ENCODE peak calls at places on chromosomes 5 and 9, in seven cellular contexts. One of them, this sample, is unnamed.

GRCh38 chr5:74865799-74866652 is at the start of gene FAM169A:
- DNase-seq in Peyer's patch: peak; percentile 78
- DNase-seq in Caco-2: peak; percentile 60
- DNase-seq in A549: peak; percentile 62
- DNase-seq in colonic mucosa: peak; percentile 47
- DNase-seq in right atrium auricular region: no peak
- DNase-seq in adrenal gland: peak; percentile 42
- DNase-seq in this sample: no peak

GRCh38 chr9:90062982-90063381 is 458.2 kb downstream of the GADD45G start:
- DNase-seq in right atrium auricular region: no peak
- DNase-seq in A549: no peak
- DNase-seq in adrenal gland: no peak
- DNase-seq in Caco-2: no peak
- DNase-seq in Peyer's patch: no peak
- DNase-seq in colonic mucosa: no peak
- DNase-seq in this sample: no peak

GRCh38 chr5:179865471-179866240 is 7.0 kb upstream of the MRNIP start:
- DNase-seq in right atrium auricular region: no peak
- DNase-seq in colonic mucosa: no peak
- DNase-seq in adrenal gland: no peak
- DNase-seq in A549: no peak
- DNase-seq in Peyer's patch: peak; percentile 30
- DNase-seq in Caco-2: no peak
- DNase-seq in this sample: no peak

GRCh38 chr5:102823441-102823874 is 68.4 kb downstream of the PAM start:
- DNase-seq in adrenal gland: no peak
- DNase-seq in colonic mucosa: no peak
- DNase-seq in Caco-2: no peak
- DNase-seq in A549: no peak
- DNase-seq in Peyer's patch: no peak
- DNase-seq in right atrium auricular region: no peak
- DNase-seq in this sample: no peak

GRCh38 chr5:1892211-1892610 is 9.5 kb upstream of the IRX4 start:
- DNase-seq in A549: no peak
- DNase-seq in Caco-2: no peak
- DNase-seq in colonic mucosa: no peak
- DNase-seq in right atrium auricular region: no peak
- DNase-seq in adrenal gland: no peak
- DNase-seq in Peyer's patch: no peak
- DNase-seq in this sample: no peak

GRCh38 chr5:135426102-135427082 is 20.8 kb downstream of the DCANP1 start:
- DNase-seq in A549: peak; percentile 63
- DNase-seq in right atrium auricular region: no peak
- DNase-seq in Caco-2: no peak
- DNase-seq in colonic mucosa: no peak
- DNase-seq in adrenal gland: no peak
- DNase-seq in Peyer's patch: no peak
- DNase-seq in this sample: no peak

GRCh38 chr5:86866036-86866435 is 248.3 kb downstream of the COX7C start:
- DNase-seq in right atrium auricular region: no peak
- DNase-seq in colonic mucosa: no peak
- DNase-seq in adrenal gland: no peak
- DNase-seq in Caco-2: no peak
- DNase-seq in A549: no peak
- DNase-seq in Peyer's patch: no peak
- DNase-seq in this sample: no peak

GRCh38 chr9:87910821-87911220 is 6.9 kb upstream of the SPATA31C1 start:
- DNase-seq in right atrium auricular region: no peak
- DNase-seq in colonic mucosa: no peak
- DNase-seq in adrenal gland: no peak
- DNase-seq in Caco-2: no peak
- DNase-seq in Peyer's patch: no peak
- DNase-seq in A549: no peak
- DNase-seq in this sample: no peak

GRCh38 chr9:89531766-89532165 is 33.9 kb upstream of the SEMA4D start:
- DNase-seq in A549: no peak
- DNase-seq in right atrium auricular region: no peak
- DNase-seq in adrenal gland: no peak
- DNase-seq in Peyer's patch: no peak
- DNase-seq in Caco-2: no peak
- DNase-seq in colonic mucosa: no peak
- DNase-seq in this sample: no peak

GRCh38 chr9:133886563-133887501 is 105.3 kb downstream of the VAV2 start:
- DNase-seq in colonic mucosa: no peak
- DNase-seq in adrenal gland: no peak
- DNase-seq in right atrium auricular region: no peak
- DNase-seq in Peyer's patch: no peak
- DNase-seq in Caco-2: no peak
- DNase-seq in A549: no peak
- DNase-seq in this sample: no peak

GRCh38 chr9:30967484-30967883 is 1417.0 kb upstream of the ACO1 start:
- DNase-seq in A549: peak; percentile 14
- DNase-seq in colonic mucosa: no peak
- DNase-seq in Caco-2: no peak
- DNase-seq in adrenal gland: no peak
- DNase-seq in right atrium auricular region: no peak
- DNase-seq in Peyer's patch: no peak
- DNase-seq in this sample: no peak

GRCh38 chr5:161676109-161676508 is 9.4 kb upstream of the GABRA6 start:
- DNase-seq in right atrium auricular region: no peak
- DNase-seq in Peyer's patch: no peak
- DNase-seq in colonic mucosa: no peak
- DNase-seq in adrenal gland: no peak
- DNase-seq in A549: peak; percentile 9
- DNase-seq in Caco-2: no peak
- DNase-seq in this sample: no peak

GRCh38 chr5:77292026-77292757 is 81.7 kb downstream of the PDE8B start:
- DNase-seq in right atrium auricular region: no peak
- DNase-seq in adrenal gland: no peak
- DNase-seq in A549: no peak
- DNase-seq in Caco-2: no peak
- DNase-seq in colonic mucosa: no peak
- DNase-seq in Peyer's patch: no peak
- DNase-seq in this sample: peak; percentile 53

GRCh38 chr9:98081477-98082219 is 25.1 kb downstream of the NANS start:
- DNase-seq in right atrium auricular region: no peak
- DNase-seq in A549: peak; percentile 57
- DNase-seq in adrenal gland: no peak
- DNase-seq in colonic mucosa: peak; percentile 57
- DNase-seq in Peyer's patch: peak; percentile 67
- DNase-seq in Caco-2: no peak
- DNase-seq in this sample: no peak

GRCh38 chr9:135370411-135371375 is 108.9 kb upstream of the PPP1R26 start:
- DNase-seq in adrenal gland: no peak
- DNase-seq in Peyer's patch: no peak
- DNase-seq in Caco-2: no peak
- DNase-seq in right atrium auricular region: no peak
- DNase-seq in colonic mucosa: no peak
- DNase-seq in A549: no peak
- DNase-seq in this sample: no peak

GRCh38 chr5:109589983-109590382 is 99.7 kb upstream of the MAN2A1 start:
- DNase-seq in Peyer's patch: no peak
- DNase-seq in colonic mucosa: no peak
- DNase-seq in adrenal gland: no peak
- DNase-seq in right atrium auricular region: no peak
- DNase-seq in A549: no peak
- DNase-seq in Caco-2: no peak
- DNase-seq in this sample: no peak

GRCh38 chr9:95465115-95465514 is 51.7 kb downstream of the PTCH1 start:
- DNase-seq in right atrium auricular region: no peak
- DNase-seq in Caco-2: no peak
- DNase-seq in colonic mucosa: no peak
- DNase-seq in Peyer's patch: no peak
- DNase-seq in A549: no peak
- DNase-seq in adrenal gland: no peak
- DNase-seq in this sample: no peak

DNA sequence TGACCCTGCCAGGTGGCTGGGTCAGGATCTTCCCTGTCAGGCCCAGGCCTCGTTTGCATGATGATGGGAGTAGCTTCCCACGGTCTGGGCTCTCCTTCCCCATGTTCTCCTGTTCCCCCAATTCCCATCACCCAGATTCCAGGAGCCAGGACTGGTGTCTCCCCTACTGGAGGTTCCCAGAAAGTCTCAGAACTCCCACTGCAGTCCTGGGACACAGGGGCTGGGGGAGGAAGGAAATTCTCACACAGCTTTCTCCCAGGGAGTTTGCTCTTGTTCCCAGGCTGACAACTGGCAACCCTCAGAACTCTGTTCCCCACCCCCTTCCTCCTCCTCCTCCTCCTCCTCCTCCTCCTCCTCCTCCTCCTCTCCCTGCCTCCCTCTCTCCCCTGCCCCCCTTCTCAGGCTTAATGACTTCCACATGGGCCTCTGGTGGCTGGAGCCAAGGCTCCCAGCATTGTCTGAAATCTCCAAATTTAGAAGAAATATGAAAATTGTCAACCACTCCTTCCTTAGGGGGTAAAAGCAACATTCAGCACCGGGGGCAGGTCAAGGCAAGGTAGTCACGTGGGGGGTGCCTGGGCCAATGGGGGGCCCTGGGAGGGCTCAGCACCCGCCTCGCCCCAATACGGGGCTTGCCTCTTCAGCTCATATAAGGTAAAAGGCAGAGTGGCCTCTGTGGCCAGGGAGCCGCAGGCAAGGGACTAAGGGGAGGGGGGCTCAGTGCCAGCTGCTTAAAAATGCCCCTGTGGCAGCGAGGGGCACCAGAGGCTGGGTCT is 27.3 kb upstream of the IL17B start:
- DNase-seq in Peyer's patch: no peak
- DNase-seq in colonic mucosa: no peak
- DNase-seq in right atrium auricular region: no peak
- DNase-seq in A549: no peak
- DNase-seq in adrenal gland: no peak
- DNase-seq in Caco-2: no peak
- DNase-seq in this sample: no peak
- TF ChIP-seq CTCF in Peyer's patch: no peak
- TF ChIP-seq CTCF in colonic mucosa: no peak
- TF ChIP-seq CTCF in right atrium auricular region: no peak
- TF ChIP-seq CTCF in A549: no peak
- TF ChIP-seq CTCF in adrenal gland: no peak
- TF ChIP-seq CTCF in Caco-2: no peak
- TF ChIP-seq CTCF in this sample: peak; percentile 20

GRCh38 chr5:95262933-95263660 is 21.8 kb downstream of the MCTP1 start:
- DNase-seq in adrenal gland: no peak
- DNase-seq in A549: no peak
- DNase-seq in colonic mucosa: no peak
- DNase-seq in right atrium auricular region: no peak
- DNase-seq in Caco-2: peak; percentile 71
- DNase-seq in Peyer's patch: no peak
- DNase-seq in this sample: no peak

DNA sequence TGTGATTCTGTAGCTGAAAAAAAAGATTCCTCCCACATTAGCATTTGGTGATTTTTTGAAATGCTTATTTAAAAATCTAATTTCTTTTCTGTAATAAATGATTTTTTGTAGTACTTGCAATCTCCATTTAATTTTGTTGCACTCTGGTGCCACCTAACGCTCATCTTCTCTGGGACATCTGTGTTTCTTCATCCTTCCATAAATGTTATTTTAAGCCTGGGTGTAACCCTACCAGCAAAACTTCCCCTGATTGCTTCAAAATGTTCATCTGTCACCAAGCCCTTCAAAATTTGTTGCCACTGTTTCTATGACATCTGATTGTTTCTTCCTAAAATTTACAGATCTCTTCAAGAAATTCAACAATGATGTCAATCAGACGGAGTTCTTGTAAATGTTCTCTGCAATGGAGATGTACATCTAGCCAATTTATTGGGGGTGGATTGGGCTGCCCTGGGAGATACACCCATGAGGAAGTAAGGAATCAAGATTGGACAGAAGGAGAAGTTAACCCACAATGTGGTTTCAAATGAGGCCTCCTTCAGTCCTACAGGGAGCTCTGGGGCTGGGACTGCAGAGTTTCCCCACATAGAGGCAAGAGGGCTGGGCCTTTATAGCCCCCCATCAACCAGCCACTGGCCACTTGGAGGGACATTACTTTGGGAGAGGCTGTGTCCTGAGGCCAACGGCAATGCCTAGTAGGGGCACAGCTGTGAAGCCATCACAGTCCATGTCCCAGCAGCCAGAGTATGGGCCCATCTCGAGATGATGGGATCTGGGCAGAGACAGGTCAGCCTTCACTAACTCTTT is 23.3 kb downstream of the MCTP1 start:
- DNase-seq in Caco-2: no peak
- DNase-seq in Peyer's patch: no peak
- DNase-seq in adrenal gland: no peak
- DNase-seq in colonic mucosa: no peak
- DNase-seq in right atrium auricular region: no peak
- DNase-seq in A549: peak; percentile 36
- DNase-seq in this sample: no peak
- H3K4me1 ChIP-seq in Caco-2: peaks cover 26% of the 10 kb centered on the region
- H3K4me1 ChIP-seq in Peyer's patch: no peaks in the 10 kb centered on the region
- H3K4me1 ChIP-seq in adrenal gland: no peaks in the 10 kb centered on the region
- H3K4me1 ChIP-seq in colonic mucosa: no peaks in the 10 kb centered on the region
- H3K4me1 ChIP-seq in right atrium auricular region: no peaks in the 10 kb centered on the region
- H3K4me1 ChIP-seq in A549: no peaks in the 10 kb centered on the region
- H3K4me1 ChIP-seq in this sample: no peaks in the 10 kb centered on the region

DNA sequence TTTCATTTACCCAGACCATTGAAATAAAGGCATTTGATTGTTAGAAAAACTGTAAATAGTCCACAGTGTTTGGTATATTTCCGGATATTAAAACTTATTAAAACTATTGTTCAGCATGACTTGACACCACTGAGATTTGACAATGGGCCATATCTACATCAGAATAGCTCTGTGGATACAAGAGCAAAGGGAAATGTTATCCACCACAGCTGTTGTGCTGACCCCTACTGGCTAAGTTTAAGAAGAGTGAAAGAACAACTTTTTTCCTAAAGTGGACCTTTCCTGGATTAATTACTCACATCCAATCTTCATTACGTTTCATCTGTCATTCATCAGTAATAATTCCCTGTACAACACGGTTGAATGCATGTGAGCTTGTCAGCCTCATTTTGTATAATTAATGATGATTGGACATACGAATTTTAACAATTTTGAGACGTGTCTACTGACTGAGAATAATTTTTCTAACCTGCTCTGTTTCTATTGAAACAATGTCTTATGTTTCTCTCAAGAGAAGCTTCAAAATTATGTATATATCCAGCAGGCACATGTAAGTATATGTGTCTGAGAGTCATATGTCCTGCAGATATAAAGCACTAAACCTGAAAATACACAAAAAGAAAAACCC is 1952.5 kb downstream of the MAT2B start:
- DNase-seq in adrenal gland: no peak
- DNase-seq in A549: peak; percentile 31
- DNase-seq in right atrium auricular region: no peak
- DNase-seq in Peyer's patch: no peak
- DNase-seq in colonic mucosa: no peak
- DNase-seq in Caco-2: no peak
- DNase-seq in this sample: no peak
- TF ChIP-seq CTCF in adrenal gland: no peak
- TF ChIP-seq CTCF in A549: peak; percentile 21
- TF ChIP-seq CTCF in right atrium auricular region: no peak
- TF ChIP-seq CTCF in Peyer's patch: no peak
- TF ChIP-seq CTCF in colonic mucosa: peak; percentile 23
- TF ChIP-seq CTCF in Caco-2: peak; percentile 72
- TF ChIP-seq CTCF in this sample: peak; percentile 38

DNA sequence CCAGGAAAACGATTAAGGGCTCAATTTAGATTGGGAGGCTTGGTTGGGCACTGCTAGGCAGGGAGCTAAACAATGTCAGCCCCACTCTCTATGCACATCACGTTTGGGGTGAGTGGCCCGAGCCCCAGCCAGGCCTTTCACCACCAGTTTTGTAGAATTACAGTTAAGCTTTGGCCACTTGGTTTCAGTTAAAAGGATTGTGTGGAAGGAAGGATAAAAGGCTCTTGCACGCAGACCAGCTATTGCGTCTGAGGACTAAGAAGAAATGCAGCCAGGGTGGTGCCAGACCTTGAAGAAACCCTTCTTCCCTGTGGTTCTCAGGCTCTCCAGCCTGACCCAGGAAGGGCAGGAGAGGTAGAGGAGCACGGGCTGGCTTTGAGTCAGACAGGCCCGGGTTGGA is 125.3 kb upstream of the SLC44A1 start:
- DNase-seq in Peyer's patch: no peak
- DNase-seq in A549: no peak
- DNase-seq in Caco-2: no peak
- DNase-seq in adrenal gland: no peak
- DNase-seq in colonic mucosa: no peak
- DNase-seq in right atrium auricular region: no peak
- DNase-seq in this sample: no peak
- H3K4me1 ChIP-seq in Peyer's patch: no peaks in the 10 kb centered on the region
- H3K4me1 ChIP-seq in A549: no peaks in the 10 kb centered on the region
- H3K4me1 ChIP-seq in Caco-2: peaks cover 12% of the 10 kb centered on the region
- H3K4me1 ChIP-seq in adrenal gland: no peaks in the 10 kb centered on the region
- H3K4me1 ChIP-seq in colonic mucosa: no peaks in the 10 kb centered on the region
- H3K4me1 ChIP-seq in right atrium auricular region: no peaks in the 10 kb centered on the region
- H3K4me1 ChIP-seq in this sample: no peaks in the 10 kb centered on the region